ENCODE peak calls at places on chromosomes 5 and 9, in nine cellular contexts. Y is IMR-90, W is PC-3, F is fibroblast of lung, G is A673, V is heart left ventricle, K is A549, T is left ventricle myocardium inferior, X is tibial nerve. S is an unnamed sample.

GRCh38 chr5:72237415-72237814 is 82.6 kb downstream of the MRPS27 start:
- DNase-seq in V (no peak), K (no peak), X (no peak), T (no peak), F (no peak), Y (no peak), W (no peak), G (no peak), S (no peak)

GRCh38 chr5:4387295-4387694 is 752.8 kb upstream of the ADAMTS16 start:
- DNase-seq in F (peak; percentile 55), W (no peak), Y (no peak), K (no peak), G (no peak), X (peak; percentile 60), T (no peak), V (no peak), S (no peak)

GRCh38 chr9:115198018-115198417 is 80.1 kb upstream of the TNC start:
- DNase-seq in K (no peak), X (peak; percentile 17), T (peak; percentile 28), V (peak; percentile 79), Y (peak; percentile 79), G (peak; percentile 80), F (peak; percentile 80), W (peak; percentile 32), S (no peak)

GRCh38 chr5:56530739-56531138 is 284.6 kb upstream of the MAP3K1 start:
- DNase-seq in F (no peak), Y (no peak), K (no peak), V (no peak), X (no peak), G (no peak), T (no peak), W (no peak), S (no peak)

GRCh38 chr9:14277202-14277601 is 36.7 kb downstream of the NFIB start:
- DNase-seq in W (no peak), G (peak; percentile 42), Y (peak; percentile 75), V (no peak), K (no peak), F (peak; percentile 92), T (peak; percentile 27), X (no peak), S (no peak)

GRCh38 chr9:108316633-108317032 is 539.2 kb downstream of the ACTL7B start:
- DNase-seq in F (no peak), T (no peak), G (no peak), X (no peak), K (no peak), Y (no peak), V (no peak), W (no peak), S (no peak)

GRCh38 chr9:38039090-38039906 is 29.7 kb downstream of the SHB start:
- DNase-seq in F (peak; percentile 71), X (no peak), T (no peak), V (no peak), K (no peak), G (no peak), Y (peak; percentile 48), W (peak; percentile 76), S (no peak)

GRCh38 chr5:6435356-6435755 is 13.3 kb upstream of the UBE2QL1 start:
- DNase-seq in K (no peak), V (no peak), X (no peak), W (peak; percentile 63), G (no peak), F (no peak), T (no peak), Y (no peak), S (no peak)

GRCh38 chr5:140182803-140183367 is 7.9 kb downstream of the CYSTM1 start:
- DNase-seq in G (peak; percentile 34), V (peak; percentile 43), T (peak; percentile 32), Y (peak; percentile 44), K (no peak), W (no peak), F (peak; percentile 47), X (peak; percentile 65), S (no peak)

GRCh38 chr9:132037470-132037869 is 42.2 kb downstream of the MED27 start:
- DNase-seq in W (no peak), K (no peak), X (no peak), V (no peak), T (no peak), F (no peak), Y (no peak), G (no peak), S (no peak)

GRCh38 chr9:133876144-133876543 is 116.0 kb downstream of the VAV2 start:
- DNase-seq in K (no peak), V (no peak), G (peak; percentile 19), Y (no peak), F (no peak), W (no peak), X (no peak), T (no peak), S (no peak)

GRCh38 chr5:98905857-98906688 is 22.7 kb downstream of the CHD1 start:
- DNase-seq in Y (peak; percentile 59), G (peak; percentile 69), W (peak; percentile 83), T (no peak), K (no peak), X (no peak), F (peak; percentile 38), V (no peak), S (no peak)

GRCh38 chr5:163595851-163596399 is 90.5 kb downstream of the MAT2B start:
- DNase-seq in W (no peak), G (no peak), T (no peak), V (no peak), F (no peak), X (no peak), Y (no peak), K (no peak), S (no peak)

DNA sequence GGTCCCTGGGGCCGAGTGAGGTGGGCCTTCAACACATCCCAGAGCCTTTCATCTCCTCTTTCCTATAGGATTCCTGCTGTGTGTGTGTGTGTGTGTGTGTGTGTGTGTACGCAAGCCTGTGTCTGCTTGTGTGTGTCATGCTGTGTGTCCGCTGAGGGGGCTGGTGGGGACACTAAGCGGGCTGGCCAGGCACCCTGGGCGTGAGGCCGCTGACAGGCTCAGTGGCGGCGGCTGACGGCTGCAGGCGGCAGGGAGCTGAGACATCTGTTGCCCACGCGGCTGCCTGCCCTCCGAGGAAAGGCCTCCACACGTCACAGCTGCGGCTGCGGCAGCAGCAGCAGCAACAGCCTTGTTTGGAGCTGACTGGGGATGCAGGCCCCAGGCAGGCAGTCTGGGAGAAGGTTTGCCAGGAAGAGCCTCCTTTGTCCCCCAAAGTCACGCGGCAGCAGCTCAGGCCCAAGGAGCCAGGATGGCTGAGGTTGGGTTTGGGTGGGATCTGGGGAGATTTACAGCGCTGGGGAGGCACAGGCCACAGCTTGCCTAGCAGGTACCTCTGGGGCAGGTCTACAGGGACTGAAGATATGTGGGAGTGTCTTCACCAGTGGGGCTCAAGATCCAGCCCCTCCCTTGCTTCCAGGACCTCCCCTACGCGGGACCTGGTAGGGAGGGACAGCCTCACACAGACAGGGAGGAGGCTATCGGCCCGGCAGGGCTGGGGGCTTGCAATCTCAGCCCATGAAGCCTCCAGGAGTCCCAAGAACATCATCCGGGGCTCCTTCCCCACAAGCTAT is 1.8 kb downstream of the PDLIM4 start:
- DNase-seq in X (peak; percentile 52), K (no peak), F (peak; percentile 94), G (no peak), V (peak; percentile 79), W (no peak), T (peak; percentile 69), Y (peak; percentile 95), S (peak; percentile 39)
- H3K27ac ChIP-seq in X (peak overlapping the region; percentile 91), K (peak overlapping the region; percentile 33), F (peak overlapping the region; percentile 99), G (no peak overlapping the region), V (no peak overlapping the region), W (peak overlapping the region; percentile 84), T (peak overlapping the region; percentile 78), Y (peak overlapping the region; percentile 97), S (peak overlapping the region; percentile 46)

GRCh38 chr5:370311-370958 is 48.9 kb downstream of the AHRR start:
- DNase-seq in X (no peak), T (no peak), G (no peak), F (no peak), Y (no peak), K (no peak), V (no peak), W (no peak), S (no peak)
- H3K27ac ChIP-seq in X (no peak overlapping the region), T (no peak overlapping the region), G (no peak overlapping the region), F (peak overlapping the region; percentile 8), Y (peak overlapping the region; percentile 34), K (no peak overlapping the region), V (no peak overlapping the region), W (no peak overlapping the region), S (no peak overlapping the region)

GRCh38 chr5:16897284-16897704 is 38.8 kb downstream of the MYO10 start:
- DNase-seq in K (peak; percentile 75), W (peak; percentile 97), G (no peak), V (no peak), Y (peak; percentile 74), X (no peak), F (peak; percentile 79), T (no peak), S (no peak)

GRCh38 chr5:16897800-16898199 is 38.3 kb downstream of the MYO10 start:
- DNase-seq in Y (no peak), G (no peak), F (no peak), T (no peak), K (no peak), W (no peak), V (no peak), X (no peak), S (no peak)

GRCh38 chr5:16896767-16897166 is 39.3 kb downstream of the MYO10 start:
- DNase-seq in X (no peak), W (no peak), G (no peak), V (no peak), K (no peak), Y (no peak), T (no peak), F (no peak), S (no peak)

GRCh38 chr5:16891043-16891442 is 45.0 kb downstream of the MYO10 start:
- DNase-seq in Y (no peak), F (no peak), W (no peak), T (no peak), K (no peak), V (no peak), X (no peak), G (peak; percentile 76), S (no peak)

DNA sequence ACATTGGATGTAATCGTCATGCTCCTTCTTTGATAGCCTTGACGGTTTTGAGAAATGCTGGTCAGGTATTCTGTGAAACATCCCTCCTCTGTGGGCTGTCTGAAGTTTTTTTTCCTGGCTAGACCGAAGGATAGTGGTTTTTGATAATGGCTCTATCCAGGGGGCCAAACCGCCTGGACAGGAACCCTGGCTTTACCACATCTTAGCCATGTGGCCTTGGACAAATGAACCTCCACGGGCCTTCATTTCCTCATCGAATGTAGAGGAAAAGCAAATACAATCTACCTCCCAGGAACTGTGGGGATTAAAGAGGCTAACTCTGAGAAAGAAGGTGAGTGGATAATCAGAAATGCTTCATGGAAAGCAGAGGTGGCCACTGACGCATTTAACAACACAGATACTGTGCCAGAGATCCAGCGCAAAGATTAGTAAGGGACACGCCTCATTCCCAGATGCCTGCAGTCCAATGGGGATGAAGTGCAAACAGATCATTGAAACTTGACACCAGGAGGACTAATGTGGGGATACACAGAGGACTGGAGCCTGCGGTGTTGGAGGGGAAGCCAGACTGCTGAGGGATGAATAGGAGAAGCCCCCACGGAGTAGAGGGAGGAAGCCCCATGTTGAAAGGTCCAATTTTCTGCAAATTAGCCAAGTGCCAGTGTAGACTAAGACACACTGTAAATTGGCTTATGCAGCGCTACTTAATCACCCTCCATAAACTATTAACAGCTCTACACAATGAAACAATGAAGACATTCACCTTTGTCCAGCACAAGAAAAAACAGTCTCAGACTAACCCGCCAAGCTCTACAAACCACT is 41.6 kb downstream of the MYO10 start:
- DNase-seq in W (peak; percentile 100), K (peak; percentile 88), G (peak; percentile 96), V (no peak), T (no peak), F (peak; percentile 98), Y (peak; percentile 96), X (no peak), S (no peak)
- H3K27ac ChIP-seq in W (peak overlapping the region; percentile 91), K (peak overlapping the region; percentile 95), G (peak overlapping the region; percentile 81), V (no peak overlapping the region), T (no peak overlapping the region), F (no peak overlapping the region), Y (no peak overlapping the region), X (no peak overlapping the region), S (no peak overlapping the region)

GRCh38 chr5:157648275-157648990 is 3.8 kb downstream of the SOX30 start:
- DNase-seq in X (no peak), G (no peak), Y (peak; percentile 4), F (peak; percentile 62), K (no peak), W (peak; percentile 32), V (no peak), T (no peak), S (no peak)
- H3K27ac ChIP-seq in X (no peak overlapping the region), G (no peak overlapping the region), Y (no peak overlapping the region), F (no peak overlapping the region), K (no peak overlapping the region), W (no peak overlapping the region), V (no peak overlapping the region), T (no peak overlapping the region), S (no peak overlapping the region)

S was measured in substantia nigra.